ENCODE peak calls at places on chromosomes 7 and 10, in five cellular contexts. M, L, B, V and H are unnamed samples.

GRCh38 chr7:155987681-155988080 is 175.4 kb upstream of the SHH start:
- DNase-seq in M (no peak), L (no peak), B (no peak), V (no peak), H (peak)

GRCh38 chr7:70316745-70317144 is 718.5 kb downstream of the AUTS2 start:
- DNase-seq in M (no peak), L (no peak), B (no peak), V (no peak), H (no peak)

GRCh38 chr7:28166982-28167715 is 13.4 kb downstream of the JAZF1 start:
- DNase-seq in M (no peak), L (no peak), B (peak), V (no peak), H (no peak)

GRCh38 chr10:44725404-44725803 is 185.7 kb upstream of the TMEM72 start:
- DNase-seq in M (no peak), L (no peak), B (peak), V (no peak), H (no peak)

GRCh38 chr10:43255644-43256431 is 11.0 kb downstream of the RASGEF1A start:
- DNase-seq in M (peak), L (no peak), B (peak), V (peak), H (peak)

GRCh38 chr10:122114156-122114747 is 125.3 kb downstream of the TACC2 start:
- DNase-seq in M (no peak), L (no peak), B (peak), V (no peak), H (no peak)

GRCh38 chr7:27453702-27454405 is 208.8 kb downstream of the HIBADH start:
- DNase-seq in M (no peak), L (no peak), B (peak), V (no peak), H (no peak)

GRCh38 chr10:72831696-72832355 is 61.7 kb upstream of the OIT3 start:
- DNase-seq in M (no peak), L (no peak), B (no peak), V (peak), H (no peak)

GRCh38 chr7:130920122-130920521 is 186.1 kb upstream of the KLF14 start:
- DNase-seq in M (peak), L (no peak), B (no peak), V (no peak), H (no peak)

GRCh38 chr7:101818699-101819071 is 1.3 kb downstream of the CUX1 start:
- DNase-seq in M (no peak), L (no peak), B (no peak), V (peak), H (no peak)

GRCh38 chr7:34133983-34134782 is 228.8 kb downstream of the BMPER start:
- DNase-seq in M (peak), L (peak), B (peak), V (peak), H (peak)

GRCh38 chr10:113020838-113021237 is 70.8 kb downstream of the TCF7L2 start:
- DNase-seq in M (no peak), L (no peak), B (peak), V (no peak), H (no peak)

GRCh38 chr7:127819975-127820778 is 168.2 kb downstream of the SND1 start:
- DNase-seq in M (no peak), L (no peak), B (peak), V (peak), H (no peak)

GRCh38 chr7:95527033-95527775 is 41.5 kb downstream of the ASB4 start:
- DNase-seq in M (peak), L (peak), B (peak), V (peak), H (peak)

GRCh38 chr7:1226155-1226901 is 6.3 kb upstream of the UNCX start:
- DNase-seq in M (peak), L (no peak), B (no peak), V (no peak), H (peak)

GRCh38 chr10:127492607-127493250 is 56.4 kb upstream of the NPS start:
- DNase-seq in M (peak), L (no peak), B (no peak), V (peak), H (peak)

GRCh38 chr7:64174328-64174727 is 32.7 kb upstream of the ZNF735 start:
- DNase-seq in M (no peak), L (no peak), B (no peak), V (no peak), H (no peak)

GRCh38 chr10:114766470-114766869 is 55.1 kb upstream of the FHIP2A start:
- DNase-seq in M (no peak), L (no peak), B (no peak), V (no peak), H (no peak)

GRCh38 chr7:152178405-152179058 is 153.1 kb downstream of the GALNT11 start:
- DNase-seq in M (no peak), L (no peak), B (no peak), V (no peak), H (no peak)

GRCh38 chr10:132532784-132533560 is 4.6 kb upstream of the INPP5A start:
- DNase-seq in M (no peak), L (no peak), B (no peak), V (peak), H (no peak)

GRCh38 chr7:140983802-140984201 is 30.9 kb downstream of the MRPS33 start:
- DNase-seq in M (no peak), L (no peak), B (no peak), V (peak), H (no peak)

GRCh38 chr7:24978837-24979469 is 1.0 kb downstream of the OSBPL3 start:
- DNase-seq in M (peak), L (no peak), B (no peak), V (peak), H (peak)

GRCh38 chr7:40808409-40808942 is 673.7 kb downstream of the SUGCT start:
- DNase-seq in M (no peak), L (no peak), B (peak), V (peak), H (no peak)

GRCh38 chr7:128167316-128167691 is 73.8 kb upstream of the LEP start:
- DNase-seq in M (no peak), L (no peak), B (peak), V (peak), H (peak)

GRCh38 chr7:29297194-29297890 is 102.8 kb downstream of the CHN2 start:
- DNase-seq in M (peak), L (no peak), B (no peak), V (no peak), H (peak)

GRCh38 chr10:125159486-125159931 is 854 bp downstream of the CTBP2 start:
- DNase-seq in M (peak), L (no peak), B (peak), V (peak), H (no peak)

GRCh38 chr7:78159537-78159936 is 361.0 kb downstream of the PHTF2 start:
- DNase-seq in M (no peak), L (no peak), B (no peak), V (no peak), H (no peak)

GRCh38 chr10:14603539-14604102 is 171.1 kb downstream of the FAM107B start:
- DNase-seq in M (peak), L (no peak), B (peak), V (peak), H (peak)

GRCh38 chr7:3495957-3496356 is 194.9 kb downstream of the SDK1 start:
- DNase-seq in M (no peak), L (no peak), B (no peak), V (no peak), H (no peak)

GRCh38 chr10:3339121-3339520 is 166.5 kb upstream of the PITRM1 start:
- DNase-seq in M (no peak), L (no peak), B (no peak), V (no peak), H (no peak)

GRCh38 chr10:3333426-3333825 is 160.8 kb upstream of the PITRM1 start:
- DNase-seq in M (no peak), L (no peak), B (no peak), V (no peak), H (no peak)

GRCh38 chr10:3332732-3333131 is 160.2 kb upstream of the PITRM1 start:
- DNase-seq in M (no peak), L (no peak), B (no peak), V (no peak), H (no peak)

GRCh38 chr10:3339531-3339950 is 167.0 kb upstream of the PITRM1 start:
- DNase-seq in M (no peak), L (no peak), B (peak), V (no peak), H (no peak)

GRCh38 chr10:3336673-3337293 is 164.2 kb upstream of the PITRM1 start:
- DNase-seq in M (no peak), L (no peak), B (no peak), V (no peak), H (no peak)
- H2BK12ac ChIP-seq in M (no peak), L (no peak), B (no peak), V (no peak), H (no peak)

GRCh38 chr7:107870427-107871000 is 20.5 kb upstream of the DLD start:
- DNase-seq in M (no peak), L (no peak), B (no peak), V (no peak), H (no peak)

GRCh38 chr7:107865956-107866775 is 24.8 kb upstream of the DLD start:
- DNase-seq in M (no peak), L (no peak), B (peak), V (no peak), H (no peak)

GRCh38 chr7:107867858-107868466 is 23.0 kb upstream of the DLD start:
- DNase-seq in M (no peak), L (no peak), B (no peak), V (no peak), H (no peak)
- H3K9ac ChIP-seq in M (no peak), L (no peak), B (no peak), V (no peak), H (no peak)

GRCh38 chr10:20870839-20871238 is 26.3 kb downstream of the NEBL start:
- DNase-seq in M (no peak), L (no peak), B (no peak), V (no peak), H (no peak)
- H2BK12ac ChIP-seq in M (no peak), L (no peak), B (no peak), V (no peak), H (no peak)

GRCh38 chr10:93475871-93476270 is 6.3 kb downstream of the MYOF start:
- DNase-seq in M (no peak), L (no peak), B (peak), V (peak), H (no peak)
- H3K9ac ChIP-seq in M (no peak), L (no peak), B (peak), V (no peak), H (no peak)

DNA sequence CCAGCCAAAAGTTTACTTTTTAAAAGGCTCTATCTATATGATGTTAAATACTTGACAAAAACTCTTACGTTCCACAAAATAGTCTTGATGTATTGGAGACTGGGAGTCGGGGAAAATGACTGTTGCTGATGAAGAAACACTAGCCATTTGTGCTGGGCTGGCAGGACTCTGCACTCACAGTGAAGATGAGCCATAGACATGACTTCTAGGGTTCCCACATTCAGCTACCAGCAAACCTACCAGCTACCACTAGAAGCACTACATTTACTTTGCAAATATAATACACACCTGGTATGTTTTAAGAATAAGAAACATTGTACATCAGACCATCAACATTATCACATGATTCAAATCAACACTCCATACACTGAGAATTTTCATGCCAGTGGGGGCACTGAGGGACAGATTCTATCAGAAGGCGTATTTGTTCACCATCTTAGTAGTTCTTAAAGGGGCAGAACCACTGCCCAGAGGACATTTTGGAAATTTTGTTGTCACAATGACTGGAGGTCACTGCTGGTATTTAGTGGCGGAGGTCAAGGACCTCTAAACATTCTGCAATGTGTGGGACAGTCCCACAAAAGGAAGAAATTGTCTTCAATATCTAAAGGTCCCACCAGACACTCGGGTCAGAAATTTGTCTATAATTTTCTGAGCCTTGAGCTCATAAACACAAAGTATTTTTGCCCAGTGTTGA is 52.3 kb downstream of the PARD3 start:
- DNase-seq in M (no peak), L (no peak), B (no peak), V (no peak), H (no peak)
- H2BK12ac ChIP-seq in M (no peak), L (no peak), B (no peak), V (no peak), H (no peak)

DNA sequence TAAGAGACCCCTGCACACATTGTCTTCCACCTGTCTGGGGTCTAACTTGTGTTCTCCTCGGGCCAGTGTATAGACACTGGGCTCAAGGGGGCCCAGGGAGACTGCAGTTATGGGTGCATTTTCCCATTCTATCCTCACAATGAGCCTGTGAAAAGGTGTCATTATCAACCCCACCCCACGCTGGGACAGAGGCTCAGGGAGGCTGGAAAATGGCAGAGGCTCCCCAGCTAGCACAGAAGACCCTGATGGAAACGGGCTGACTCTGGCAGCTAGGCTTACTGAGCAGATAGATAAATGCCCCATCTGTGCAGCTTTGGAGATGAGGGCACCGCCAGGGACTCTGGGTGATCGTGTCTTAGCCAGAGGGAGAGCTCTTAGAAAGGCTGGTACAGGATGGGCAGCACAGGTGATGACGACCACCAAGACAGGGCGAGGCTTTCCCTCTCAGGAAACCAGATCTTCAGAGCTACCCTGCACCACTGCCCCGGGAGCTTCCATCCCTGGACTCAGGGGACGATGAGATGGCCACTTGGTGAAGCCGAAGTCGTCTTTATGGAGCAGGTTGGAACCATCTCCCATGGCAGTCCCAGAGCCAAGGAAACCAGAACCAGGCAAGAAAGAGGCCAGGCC is 58.2 kb upstream of the CHST15 start:
- DNase-seq in M (no peak), L (no peak), B (no peak), V (no peak), H (no peak)
- H3K9ac ChIP-seq in M (no peak), L (no peak), B (no peak), V (no peak), H (no peak)